ENCODE peak calls at places on chromosomes 7 and 10, in four cellular contexts. One of them, this sample, is unnamed.
A peak's percentile ranks its signal among the peaks of the same experiment; 100 is the strongest.

GRCh38 chr10:91196268-91197043 is 24.0 kb upstream of the PCGF5 start:
- DNase-seq in endothelial cell of umbilical vein: no peak
- DNase-seq in SJSA1: no peak
- DNase-seq in ovary: no peak
- DNase-seq in this sample: no peak

GRCh38 chr10:125692246-125692931 is 9.4 kb upstream of the TEX36 start:
- DNase-seq in endothelial cell of umbilical vein: no peak
- DNase-seq in SJSA1: no peak
- DNase-seq in ovary: no peak
- DNase-seq in this sample: no peak

GRCh38 chr7:101823596-101823995 is 6.2 kb downstream of the CUX1 start:
- DNase-seq in endothelial cell of umbilical vein: no peak
- DNase-seq in SJSA1: no peak
- DNase-seq in ovary: no peak
- DNase-seq in this sample: no peak

GRCh38 chr10:5952731-5953385 is 24.5 kb downstream of the IL15RA start:
- DNase-seq in endothelial cell of umbilical vein: no peak
- DNase-seq in SJSA1: no peak
- DNase-seq in ovary: peak; percentile 12
- DNase-seq in this sample: no peak

GRCh38 chr7:134355925-134356324 is 39.2 kb upstream of the SLC35B4 start:
- DNase-seq in endothelial cell of umbilical vein: peak; percentile 21
- DNase-seq in SJSA1: no peak
- DNase-seq in ovary: no peak
- DNase-seq in this sample: no peak

GRCh38 chr7:28411876-28412662 is at the start of gene CREB5:
- DNase-seq in endothelial cell of umbilical vein: no peak
- DNase-seq in SJSA1: no peak
- DNase-seq in ovary: no peak
- DNase-seq in this sample: no peak

GRCh38 chr7:128205068-128205467 is 36.0 kb upstream of the LEP start:
- DNase-seq in endothelial cell of umbilical vein: no peak
- DNase-seq in SJSA1: no peak
- DNase-seq in ovary: no peak
- DNase-seq in this sample: no peak

GRCh38 chr7:90574136-90574819 is 21.8 kb upstream of the CDK14 start:
- DNase-seq in endothelial cell of umbilical vein: no peak
- DNase-seq in SJSA1: no peak
- DNase-seq in ovary: peak; percentile 45
- DNase-seq in this sample: no peak

GRCh38 chr10:8721641-8722040 is 667.2 kb downstream of the GATA3 start:
- DNase-seq in endothelial cell of umbilical vein: no peak
- DNase-seq in SJSA1: no peak
- DNase-seq in ovary: no peak
- DNase-seq in this sample: no peak

GRCh38 chr7:50791921-50792341 is 9.2 kb upstream of the GRB10 start:
- DNase-seq in endothelial cell of umbilical vein: peak; percentile 66
- DNase-seq in SJSA1: no peak
- DNase-seq in ovary: no peak
- DNase-seq in this sample: no peak

GRCh38 chr7:491958-492713 is 27.5 kb downstream of the PDGFA start:
- DNase-seq in endothelial cell of umbilical vein: no peak
- DNase-seq in SJSA1: no peak
- DNase-seq in ovary: no peak
- DNase-seq in this sample: no peak

GRCh38 chr7:26930201-26930600 is 65.8 kb upstream of the SKAP2 start:
- DNase-seq in endothelial cell of umbilical vein: no peak
- DNase-seq in SJSA1: no peak
- DNase-seq in ovary: no peak
- DNase-seq in this sample: no peak

This sample was measured in lung.